ENCODE peak calls at places on chromosomes 4 and X, in four cellular contexts. One of them, this sample, is unnamed.

GRCh38 chrX:23888887-23889501 is 18.7 kb downstream of the APOO start:
- DNase-seq in CD4-positive, alpha-beta memory T cell: no peak
- DNase-seq in ovary: no peak
- DNase-seq in H9: no peak
- DNase-seq in this sample: no peak

GRCh38 chr4:151850751-151851150 is 89.9 kb upstream of the GATB start:
- DNase-seq in CD4-positive, alpha-beta memory T cell: no peak
- DNase-seq in ovary: no peak
- DNase-seq in H9: no peak
- DNase-seq in this sample: no peak

GRCh38 chr4:27154706-27155105 is 294.1 kb downstream of the STIM2 start:
- DNase-seq in CD4-positive, alpha-beta memory T cell: no peak
- DNase-seq in ovary: no peak
- DNase-seq in H9: no peak
- DNase-seq in this sample: no peak

GRCh38 chrX:12526296-12526695 is 264.9 kb upstream of the PRPS2 start:
- DNase-seq in CD4-positive, alpha-beta memory T cell: no peak
- DNase-seq in ovary: no peak
- DNase-seq in H9: no peak
- DNase-seq in this sample: no peak

GRCh38 chr4:6991771-6992557 is 51.2 kb upstream of the TADA2B start:
- DNase-seq in CD4-positive, alpha-beta memory T cell: no peak
- DNase-seq in ovary: peak
- DNase-seq in H9: no peak
- DNase-seq in this sample: peak

GRCh38 chrX:112852850-112853249 is 12.2 kb upstream of the AMOT start:
- DNase-seq in CD4-positive, alpha-beta memory T cell: no peak
- DNase-seq in ovary: no peak
- DNase-seq in H9: no peak
- DNase-seq in this sample: no peak

GRCh38 chr4:5893013-5893580 is at the start of gene CRMP1:
- DNase-seq in CD4-positive, alpha-beta memory T cell: no peak
- DNase-seq in ovary: no peak
- DNase-seq in H9: peak
- DNase-seq in this sample: no peak

GRCh38 chr4:158442736-158443135 is 78.9 kb upstream of the RXFP1 start:
- DNase-seq in CD4-positive, alpha-beta memory T cell: no peak
- DNase-seq in ovary: no peak
- DNase-seq in H9: no peak
- DNase-seq in this sample: no peak

GRCh38 chr4:186724861-186725419 is 1.3 kb upstream of the FAT1 start:
- DNase-seq in CD4-positive, alpha-beta memory T cell: no peak
- DNase-seq in ovary: no peak
- DNase-seq in H9: no peak
- DNase-seq in this sample: no peak

GRCh38 chrX:12494400-12495138 is 296.6 kb upstream of the PRPS2 start:
- DNase-seq in CD4-positive, alpha-beta memory T cell: no peak
- DNase-seq in ovary: no peak
- DNase-seq in H9: no peak
- DNase-seq in this sample: no peak

GRCh38 chrX:121579016-121579760 is 531.8 kb downstream of the GLUD2 start:
- DNase-seq in CD4-positive, alpha-beta memory T cell: no peak
- DNase-seq in ovary: no peak
- DNase-seq in H9: no peak
- DNase-seq in this sample: peak

GRCh38 chr4:48222491-48222890 is 47.1 kb downstream of the TEC start:
- DNase-seq in CD4-positive, alpha-beta memory T cell: no peak
- DNase-seq in ovary: no peak
- DNase-seq in H9: no peak
- DNase-seq in this sample: no peak

GRCh38 chr4:6532102-6532501 is 42.9 kb upstream of the MAN2B2 start:
- DNase-seq in CD4-positive, alpha-beta memory T cell: no peak
- DNase-seq in ovary: no peak
- DNase-seq in H9: no peak
- DNase-seq in this sample: no peak

GRCh38 chrX:112536544-112536943 is 143.2 kb downstream of the LHFPL1 start:
- DNase-seq in CD4-positive, alpha-beta memory T cell: no peak
- DNase-seq in ovary: no peak
- DNase-seq in H9: peak
- DNase-seq in this sample: no peak

GRCh38 chr4:121256887-121257426 is 92.8 kb upstream of the TNIP3 start:
- DNase-seq in CD4-positive, alpha-beta memory T cell: no peak
- DNase-seq in ovary: no peak
- DNase-seq in H9: no peak
- DNase-seq in this sample: no peak

GRCh38 chrX:13220916-13221315 is 98.9 kb downstream of the ATXN3L start:
- DNase-seq in CD4-positive, alpha-beta memory T cell: no peak
- DNase-seq in ovary: no peak
- DNase-seq in H9: no peak
- DNase-seq in this sample: no peak

GRCh38 chr4:37727635-37728034 is 41.5 kb upstream of the RELL1 start:
- DNase-seq in CD4-positive, alpha-beta memory T cell: no peak
- DNase-seq in ovary: no peak
- DNase-seq in H9: no peak
- DNase-seq in this sample: no peak

GRCh38 chr4:171242831-171243230 is 570.4 kb upstream of the GALNTL6 start:
- DNase-seq in CD4-positive, alpha-beta memory T cell: no peak
- DNase-seq in ovary: no peak
- DNase-seq in H9: no peak
- DNase-seq in this sample: no peak

GRCh38 chr4:38723726-38724506 is 58.9 kb downstream of the TLR10 start:
- DNase-seq in CD4-positive, alpha-beta memory T cell: no peak
- DNase-seq in ovary: no peak
- DNase-seq in H9: no peak
- DNase-seq in this sample: no peak

GRCh38 chrX:110159865-110160264 is 157.0 kb downstream of the TMEM164 start:
- DNase-seq in CD4-positive, alpha-beta memory T cell: no peak
- DNase-seq in ovary: no peak
- DNase-seq in H9: no peak
- DNase-seq in this sample: no peak

GRCh38 chrX:151973851-151974335 is 583 bp downstream of the GABRE start:
- DNase-seq in CD4-positive, alpha-beta memory T cell: no peak
- DNase-seq in ovary: no peak
- DNase-seq in H9: peak
- DNase-seq in this sample: no peak

GRCh38 chrX:56782362-56782761 is 53.3 kb downstream of the NBDY start:
- DNase-seq in CD4-positive, alpha-beta memory T cell: no peak
- DNase-seq in ovary: no peak
- DNase-seq in H9: no peak
- DNase-seq in this sample: no peak

GRCh38 chr4:83124079-83124780 is 9.7 kb upstream of the PLAC8 start:
- DNase-seq in CD4-positive, alpha-beta memory T cell: no peak
- DNase-seq in ovary: no peak
- DNase-seq in H9: no peak
- DNase-seq in this sample: no peak

GRCh38 chr4:147901388-147901787 is 169.5 kb downstream of the ARHGAP10 start:
- DNase-seq in CD4-positive, alpha-beta memory T cell: no peak
- DNase-seq in ovary: no peak
- DNase-seq in H9: no peak
- DNase-seq in this sample: no peak

GRCh38 chr4:103272174-103272573 is 74.0 kb upstream of the CENPE start:
- DNase-seq in CD4-positive, alpha-beta memory T cell: no peak
- DNase-seq in ovary: no peak
- DNase-seq in H9: no peak
- DNase-seq in this sample: no peak

GRCh38 chrX:38166478-38167083 is 54.1 kb downstream of the SRPX start:
- DNase-seq in CD4-positive, alpha-beta memory T cell: peak
- DNase-seq in ovary: no peak
- DNase-seq in H9: no peak
- DNase-seq in this sample: no peak

GRCh38 chrX:77528034-77528433 is 80.8 kb downstream of the FGF16 start:
- DNase-seq in CD4-positive, alpha-beta memory T cell: no peak
- DNase-seq in ovary: peak
- DNase-seq in H9: no peak
- DNase-seq in this sample: no peak

GRCh38 chr4:17447675-17448298 is 64.1 kb downstream of the QDPR start:
- DNase-seq in CD4-positive, alpha-beta memory T cell: peak
- DNase-seq in ovary: no peak
- DNase-seq in H9: peak
- DNase-seq in this sample: peak

GRCh38 chr4:24527371-24527770 is 57.0 kb downstream of the DHX15 start:
- DNase-seq in CD4-positive, alpha-beta memory T cell: no peak
- DNase-seq in ovary: no peak
- DNase-seq in H9: no peak
- DNase-seq in this sample: no peak

GRCh38 chr4:134544303-134544761 is 342.7 kb upstream of the PABPC4L start:
- DNase-seq in CD4-positive, alpha-beta memory T cell: no peak
- DNase-seq in ovary: no peak
- DNase-seq in H9: no peak
- DNase-seq in this sample: no peak

GRCh38 chrX:148836741-148837140 is 336.3 kb downstream of the AFF2 start:
- DNase-seq in CD4-positive, alpha-beta memory T cell: no peak
- DNase-seq in ovary: no peak
- DNase-seq in H9: no peak
- DNase-seq in this sample: no peak

GRCh38 chr4:184101711-184102110 is 116.0 kb downstream of the ENPP6 start:
- DNase-seq in CD4-positive, alpha-beta memory T cell: no peak
- DNase-seq in ovary: no peak
- DNase-seq in H9: no peak
- DNase-seq in this sample: no peak

GRCh38 chr4:184103755-184104367 is 113.8 kb downstream of the ENPP6 start:
- DNase-seq in CD4-positive, alpha-beta memory T cell: no peak
- DNase-seq in ovary: no peak
- DNase-seq in H9: no peak
- DNase-seq in this sample: no peak

GRCh38 chr4:184102488-184102887 is 115.2 kb downstream of the ENPP6 start:
- DNase-seq in CD4-positive, alpha-beta memory T cell: no peak
- DNase-seq in ovary: no peak
- DNase-seq in H9: peak
- DNase-seq in this sample: no peak

GRCh38 chr4:184102927-184103326 is 114.7 kb downstream of the ENPP6 start:
- DNase-seq in CD4-positive, alpha-beta memory T cell: no peak
- DNase-seq in ovary: no peak
- DNase-seq in H9: no peak
- DNase-seq in this sample: no peak

DNA sequence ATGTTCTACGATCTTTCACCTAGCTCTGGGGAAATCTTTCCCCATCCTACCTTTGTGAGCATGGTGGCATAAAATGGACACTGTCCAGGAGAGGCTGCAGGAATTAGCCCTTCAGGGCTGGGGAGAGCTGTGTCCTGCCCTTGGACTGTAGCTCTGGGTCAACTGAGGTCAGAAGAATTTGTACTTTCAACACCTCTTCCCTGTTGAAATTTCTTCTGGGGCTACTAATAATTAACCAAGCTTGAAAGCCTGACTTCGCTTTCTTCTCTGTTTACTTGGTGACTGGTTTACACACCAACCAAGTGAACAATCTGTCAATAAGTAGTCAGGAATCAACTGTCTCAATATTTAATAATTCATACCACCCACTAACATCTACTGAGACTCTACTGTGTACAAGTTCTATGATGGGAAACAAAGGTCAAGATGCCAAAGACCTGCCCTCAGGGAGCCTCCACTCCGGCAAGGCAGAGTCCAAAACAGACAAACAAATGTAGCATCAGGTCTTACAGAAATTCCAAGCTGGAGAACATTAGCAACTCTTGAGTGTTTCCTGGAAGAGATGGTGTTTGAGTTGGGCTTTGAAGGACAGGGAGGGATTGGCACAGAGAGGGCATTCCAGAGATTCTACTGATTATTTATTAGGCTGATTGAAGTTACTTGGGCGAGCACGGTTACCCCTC is 113.1 kb downstream of the ENPP6 start:
- DNase-seq in CD4-positive, alpha-beta memory T cell: no peak
- DNase-seq in ovary: no peak
- DNase-seq in H9: no peak
- DNase-seq in this sample: no peak
- H3K27ac ChIP-seq in CD4-positive, alpha-beta memory T cell: no peak
- H3K27ac ChIP-seq in ovary: no peak
- H3K27ac ChIP-seq in H9: no peak
- H3K27ac ChIP-seq in this sample: no peak

DNA sequence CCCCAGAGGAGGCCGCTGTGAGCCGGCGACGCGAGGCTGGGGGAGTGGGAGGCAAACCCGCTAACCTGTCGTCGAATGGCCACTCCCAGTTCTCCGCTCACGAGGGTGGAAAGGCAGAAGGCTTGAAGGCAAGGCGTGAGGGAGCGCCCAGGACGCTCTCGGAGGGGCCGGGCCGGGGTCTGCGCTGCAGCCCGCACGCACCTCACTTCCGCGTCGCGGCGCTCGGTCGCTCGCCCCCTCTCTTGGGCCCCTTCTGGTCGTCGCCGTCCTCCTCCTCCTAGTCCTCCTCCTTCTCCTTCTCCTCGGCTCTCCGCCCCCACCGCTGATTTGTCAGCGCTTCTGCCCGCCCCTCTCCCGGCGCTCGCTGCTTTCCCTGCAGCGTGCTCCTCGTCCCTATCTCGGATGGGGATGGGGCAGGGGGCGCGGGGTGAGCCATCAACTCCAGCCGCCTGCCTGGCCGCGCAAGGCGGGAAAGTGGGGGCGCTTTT is at the start of gene SNCA:
- DNase-seq in CD4-positive, alpha-beta memory T cell: no peak
- DNase-seq in ovary: peak
- DNase-seq in H9: peak
- DNase-seq in this sample: peak
- H3K27ac ChIP-seq in CD4-positive, alpha-beta memory T cell: no peak
- H3K27ac ChIP-seq in ovary: peak
- H3K27ac ChIP-seq in H9: no peak
- H3K27ac ChIP-seq in this sample: no peak

DNA sequence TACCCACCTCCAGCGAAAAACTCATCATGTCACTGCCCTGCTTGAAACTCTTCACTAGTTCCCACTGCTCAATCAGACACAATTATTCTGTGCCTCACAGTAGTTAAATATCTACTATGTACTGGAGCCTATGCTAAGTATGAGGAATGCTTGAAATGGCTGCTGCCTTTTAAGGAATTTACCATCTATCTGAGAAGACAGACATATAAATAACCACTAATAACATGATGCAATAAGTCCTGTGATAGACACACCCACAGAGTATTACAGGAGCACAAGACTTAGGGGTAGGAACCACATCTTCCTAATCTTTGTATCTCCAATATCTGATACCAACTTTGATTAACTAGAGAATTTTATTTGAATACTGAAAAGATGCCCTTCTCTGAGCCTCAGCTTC is 21.1 kb downstream of the SLC25A53 start:
- DNase-seq in CD4-positive, alpha-beta memory T cell: no peak
- DNase-seq in ovary: no peak
- DNase-seq in H9: no peak
- DNase-seq in this sample: no peak
- H3K27ac ChIP-seq in CD4-positive, alpha-beta memory T cell: no peak
- H3K27ac ChIP-seq in ovary: no peak
- H3K27ac ChIP-seq in H9: no peak
- H3K27ac ChIP-seq in this sample: no peak

GRCh38 chr4:69239092-69239491 is 24.5 kb upstream of the UGT2B11 start:
- DNase-seq in CD4-positive, alpha-beta memory T cell: no peak
- DNase-seq in ovary: no peak
- DNase-seq in H9: no peak
- DNase-seq in this sample: no peak

DNA sequence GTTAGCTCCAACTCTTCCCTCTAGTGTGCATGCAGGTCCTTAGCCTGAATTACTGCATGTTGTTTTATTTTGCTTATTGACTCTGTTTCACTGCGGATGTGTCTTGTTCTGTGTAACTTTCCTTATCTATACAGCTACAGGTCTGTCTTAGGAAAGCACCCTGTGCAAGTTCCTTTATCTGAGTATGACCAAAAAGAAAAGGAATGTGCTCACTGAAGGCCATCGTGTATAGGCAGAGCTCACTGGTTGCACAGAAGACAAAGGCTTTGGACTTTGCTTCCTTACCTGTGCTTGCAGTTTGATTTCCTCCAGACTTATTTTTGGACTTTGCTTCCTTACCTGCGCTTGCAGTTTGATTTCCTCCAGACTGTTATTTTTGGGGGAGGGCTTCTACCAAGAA is 25.2 kb upstream of the UGT2B11 start:
- DNase-seq in CD4-positive, alpha-beta memory T cell: no peak
- DNase-seq in ovary: no peak
- DNase-seq in H9: no peak
- DNase-seq in this sample: no peak
- H3K27ac ChIP-seq in CD4-positive, alpha-beta memory T cell: no peak
- H3K27ac ChIP-seq in ovary: no peak
- H3K27ac ChIP-seq in H9: no peak
- H3K27ac ChIP-seq in this sample: no peak

This sample was measured in CD4-positive, CD25-positive, alpha-beta regulatory T cell.